ENCODE peak calls at places on chromosomes 6 and 20, in four cellular contexts. One of them, this sample, is unnamed.

GRCh38 chr6:56959094-56959493 is 4.2 kb downstream of the BEND6 start:
- DNase-seq in GM12878: no peak
- DNase-seq in K562: no peak
- DNase-seq in H1: no peak
- DNase-seq in this sample: peak

GRCh38 chr6:27604986-27605385 is 132.1 kb upstream of the ZNF184 start:
- DNase-seq in H1: no peak
- DNase-seq in K562: peak
- DNase-seq in GM12878: no peak
- DNase-seq in this sample: no peak

GRCh38 chr6:144181639-144182038 is 31.3 kb downstream of the STX11 start:
- DNase-seq in GM12878: no peak
- DNase-seq in H1: no peak
- DNase-seq in K562: no peak
- DNase-seq in this sample: no peak

GRCh38 chr6:138004423-138005287 is 102.6 kb downstream of the PERP start:
- DNase-seq in GM12878: peak
- DNase-seq in H1: no peak
- DNase-seq in K562: no peak
- DNase-seq in this sample: peak

GRCh38 chr6:112296122-112296521 is 41.8 kb upstream of the LAMA4 start:
- DNase-seq in K562: no peak
- DNase-seq in GM12878: no peak
- DNase-seq in H1: peak
- DNase-seq in this sample: peak

GRCh38 chr6:7727951-7728854 is 2.3 kb downstream of the BMP6 start:
- DNase-seq in GM12878: no peak
- DNase-seq in H1: peak
- DNase-seq in K562: no peak
- DNase-seq in this sample: no peak

GRCh38 chr6:31572041-31572911 is at the start of gene LTA:
- DNase-seq in K562: no peak
- DNase-seq in GM12878: no peak
- DNase-seq in H1: no peak
- DNase-seq in this sample: no peak

GRCh38 chr20:44085616-44086434 is 101.2 kb downstream of the JPH2 start:
- DNase-seq in K562: no peak
- DNase-seq in GM12878: no peak
- DNase-seq in H1: no peak
- DNase-seq in this sample: no peak

GRCh38 chr20:45012682-45013302 is 46.5 kb downstream of the STK4 start:
- DNase-seq in H1: no peak
- DNase-seq in K562: no peak
- DNase-seq in GM12878: no peak
- DNase-seq in this sample: peak

GRCh38 chr20:25052255-25053206 is 5.4 kb downstream of the ACSS1 start:
- DNase-seq in GM12878: no peak
- DNase-seq in H1: no peak
- DNase-seq in K562: no peak
- DNase-seq in this sample: no peak

GRCh38 chr20:33229843-33230242 is 6.0 kb upstream of the BPIFA1 start:
- DNase-seq in GM12878: no peak
- DNase-seq in K562: no peak
- DNase-seq in H1: no peak
- DNase-seq in this sample: no peak

GRCh38 chr20:51384854-51385253 is 157.7 kb downstream of the NFATC2 start:
- DNase-seq in K562: no peak
- DNase-seq in H1: no peak
- DNase-seq in GM12878: no peak
- DNase-seq in this sample: no peak

GRCh38 chr20:1881240-1881835 is 13.9 kb upstream of the SIRPA start:
- DNase-seq in H1: no peak
- DNase-seq in GM12878: no peak
- DNase-seq in K562: no peak
- DNase-seq in this sample: no peak

GRCh38 chr20:10619427-10619826 is 54.4 kb downstream of the JAG1 start:
- DNase-seq in K562: no peak
- DNase-seq in H1: no peak
- DNase-seq in GM12878: no peak
- DNase-seq in this sample: peak

GRCh38 chr6:21745543-21746337 is 152.2 kb downstream of the SOX4 start:
- DNase-seq in K562: no peak
- DNase-seq in H1: no peak
- DNase-seq in GM12878: no peak
- DNase-seq in this sample: no peak
- TF ChIP-seq CHD1 in K562: no peak
- TF ChIP-seq CHD1 in H1: no peak
- TF ChIP-seq CHD1 in GM12878: no peak
- TF ChIP-seq CHD1 in this sample: no peak

DNA sequence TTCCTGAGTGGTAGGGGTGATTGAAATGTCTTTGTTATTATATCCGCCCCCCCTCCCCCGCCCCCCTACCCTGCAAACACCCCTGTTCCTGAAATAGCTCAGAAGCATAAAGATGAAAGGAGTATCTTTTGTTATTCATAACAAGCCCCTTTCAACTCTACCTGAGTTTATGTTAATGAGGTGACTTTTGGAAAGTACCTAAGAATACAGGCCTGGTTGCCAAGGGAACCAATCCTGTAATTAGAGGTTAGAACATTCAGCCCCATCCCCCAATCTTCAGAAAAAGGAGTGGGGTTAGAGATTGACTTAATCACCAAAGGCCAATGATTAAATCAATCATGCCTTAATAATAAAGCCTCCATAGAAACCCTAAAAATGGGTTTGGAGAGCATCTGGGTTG is 979.2 kb upstream of the GJE1 start:
- DNase-seq in H1: no peak
- DNase-seq in GM12878: peak
- DNase-seq in K562: no peak
- DNase-seq in this sample: no peak
- TF ChIP-seq CHD1 in H1: no peak
- TF ChIP-seq CHD1 in GM12878: no peak
- TF ChIP-seq CHD1 in K562: no peak
- TF ChIP-seq CHD1 in this sample: no peak

GRCh38 chr20:61982240-61982950 is 83.3 kb downstream of the TAF4 start:
- DNase-seq in H1: no peak
- DNase-seq in GM12878: no peak
- DNase-seq in K562: no peak
- DNase-seq in this sample: no peak
- TF ChIP-seq CHD1 in H1: no peak
- TF ChIP-seq CHD1 in GM12878: no peak
- TF ChIP-seq CHD1 in K562: no peak
- TF ChIP-seq CHD1 in this sample: no peak

GRCh38 chr6:25774120-25774730 is 19.7 kb downstream of the SLC17A4 start:
- DNase-seq in H1: no peak
- DNase-seq in GM12878: no peak
- DNase-seq in K562: no peak
- DNase-seq in this sample: no peak

GRCh38 chr6:25768566-25768965 is 14.0 kb downstream of the SLC17A4 start:
- DNase-seq in GM12878: no peak
- DNase-seq in K562: no peak
- DNase-seq in H1: no peak
- DNase-seq in this sample: no peak

GRCh38 chr6:25769983-25770382 is 15.4 kb downstream of the SLC17A4 start:
- DNase-seq in GM12878: no peak
- DNase-seq in H1: no peak
- DNase-seq in K562: no peak
- DNase-seq in this sample: no peak
- TF ChIP-seq CHD1 in GM12878: no peak
- TF ChIP-seq CHD1 in H1: no peak
- TF ChIP-seq CHD1 in K562: no peak
- TF ChIP-seq CHD1 in this sample: no peak

DNA sequence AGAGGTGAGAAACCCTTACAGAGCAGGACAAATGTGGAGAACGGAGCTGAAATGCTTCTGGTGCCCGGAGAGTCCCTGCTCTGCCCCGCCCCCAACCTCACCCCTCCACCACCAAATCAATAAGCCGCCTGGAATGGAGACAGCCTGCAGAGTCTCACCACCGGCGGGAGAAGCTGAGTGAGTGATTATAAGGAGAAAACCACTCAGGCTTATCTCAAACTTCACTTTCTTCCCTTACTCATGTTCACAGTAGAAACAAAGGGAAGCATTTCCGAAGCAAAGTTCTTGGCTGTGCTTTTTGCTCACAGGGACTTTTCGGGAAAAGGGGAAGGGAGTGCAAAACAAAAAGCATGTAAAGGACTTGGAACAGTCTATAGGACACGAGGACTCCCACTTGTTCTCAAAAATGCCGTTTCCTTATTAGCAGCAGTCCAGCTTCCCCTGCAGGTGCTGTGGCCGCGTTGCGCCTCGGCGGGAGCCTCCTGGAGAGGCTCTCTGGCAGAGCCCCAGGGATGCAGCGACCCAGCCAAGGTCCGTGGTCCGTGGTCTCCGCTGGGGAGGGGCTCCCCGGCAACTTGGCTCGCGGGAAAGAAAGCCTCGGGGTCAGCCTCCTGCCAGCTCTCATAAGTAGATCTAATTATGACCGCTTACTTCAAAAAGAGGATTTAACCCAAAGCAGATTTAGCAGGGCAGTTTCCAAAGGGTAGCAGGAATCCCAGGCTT is 64.8 kb upstream of the TMEM30A start:
- DNase-seq in K562: peak
- DNase-seq in H1: peak
- DNase-seq in GM12878: no peak
- DNase-seq in this sample: peak
- TF ChIP-seq CHD1 in K562: no peak
- TF ChIP-seq CHD1 in H1: no peak
- TF ChIP-seq CHD1 in GM12878: no peak
- TF ChIP-seq CHD1 in this sample: no peak

GRCh38 chr6:37960139-37960935 is 140.8 kb downstream of the ZFAND3 start:
- DNase-seq in GM12878: peak
- DNase-seq in K562: no peak
- DNase-seq in H1: no peak
- DNase-seq in this sample: no peak

GRCh38 chr6:37952027-37952426 is 132.5 kb downstream of the ZFAND3 start:
- DNase-seq in GM12878: peak
- DNase-seq in K562: no peak
- DNase-seq in H1: no peak
- DNase-seq in this sample: no peak

GRCh38 chr6:37956711-37957110 is 137.2 kb downstream of the ZFAND3 start:
- DNase-seq in K562: no peak
- DNase-seq in H1: no peak
- DNase-seq in GM12878: no peak
- DNase-seq in this sample: no peak

GRCh38 chr6:37954791-37955190 is 135.3 kb downstream of the ZFAND3 start:
- DNase-seq in H1: no peak
- DNase-seq in K562: no peak
- DNase-seq in GM12878: no peak
- DNase-seq in this sample: no peak
- TF ChIP-seq CHD1 in H1: no peak
- TF ChIP-seq CHD1 in K562: no peak
- TF ChIP-seq CHD1 in GM12878: no peak
- TF ChIP-seq CHD1 in this sample: no peak

DNA sequence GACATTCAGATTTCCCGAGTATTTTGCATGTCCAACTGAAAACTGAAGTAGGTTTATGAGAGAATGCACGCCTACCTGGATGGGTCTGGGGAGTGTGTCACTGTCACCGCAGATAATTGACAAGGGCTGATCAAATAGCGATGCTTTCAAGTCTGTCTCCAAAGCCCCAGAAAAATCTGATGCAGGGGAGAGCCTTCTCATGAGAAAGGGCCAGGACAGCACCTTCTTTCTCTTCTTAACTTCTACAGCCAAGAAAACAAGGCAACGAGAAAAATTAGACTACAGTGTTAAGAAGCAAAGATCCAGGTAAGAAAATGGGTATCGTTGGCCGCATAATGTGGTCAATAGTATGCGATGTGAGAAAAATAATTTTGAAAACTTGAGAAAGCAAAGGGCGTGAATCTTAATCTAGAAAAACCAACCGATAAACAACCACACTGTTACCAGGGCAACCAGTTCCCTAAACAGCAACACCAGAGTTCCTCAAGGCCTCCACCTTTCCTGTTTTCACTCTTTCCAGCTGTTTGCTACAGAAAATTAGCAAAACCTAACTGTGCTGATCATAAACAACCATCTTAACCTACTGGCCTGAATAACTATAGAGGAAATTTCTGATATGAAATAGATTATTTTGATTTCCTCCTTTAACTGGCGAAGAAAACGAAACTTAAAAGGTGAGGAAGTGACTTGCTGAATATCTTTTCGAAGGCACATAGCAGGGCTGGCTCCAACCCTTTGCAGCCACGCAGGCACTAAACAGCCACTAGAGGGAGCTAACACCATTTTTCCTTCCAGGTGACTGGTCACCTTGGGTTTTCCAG is 2.6 kb downstream of the TAGAP start:
- DNase-seq in H1: peak
- DNase-seq in K562: peak
- DNase-seq in GM12878: peak
- DNase-seq in this sample: peak
- TF ChIP-seq CHD1 in H1: no peak
- TF ChIP-seq CHD1 in K562: no peak
- TF ChIP-seq CHD1 in GM12878: no peak
- TF ChIP-seq CHD1 in this sample: no peak

GRCh38 chr6:33278392-33278741 is 1.4 kb downstream of the B3GALT4 start:
- DNase-seq in GM12878: no peak
- DNase-seq in H1: no peak
- DNase-seq in K562: no peak
- DNase-seq in this sample: no peak

GRCh38 chr6:33280539-33280938 is 3.6 kb downstream of the B3GALT4 start:
- DNase-seq in H1: no peak
- DNase-seq in GM12878: no peak
- DNase-seq in K562: no peak
- DNase-seq in this sample: no peak

GRCh38 chr6:33278810-33279209 is 1.9 kb downstream of the B3GALT4 start:
- DNase-seq in GM12878: no peak
- DNase-seq in K562: no peak
- DNase-seq in H1: no peak
- DNase-seq in this sample: no peak

GRCh38 chr6:33279257-33279695 is 2.4 kb downstream of the B3GALT4 start:
- DNase-seq in H1: no peak
- DNase-seq in K562: no peak
- DNase-seq in GM12878: no peak
- DNase-seq in this sample: no peak

GRCh38 chr6:33279971-33280511 is 3.1 kb downstream of the B3GALT4 start:
- DNase-seq in H1: no peak
- DNase-seq in K562: peak
- DNase-seq in GM12878: no peak
- DNase-seq in this sample: peak
- TF ChIP-seq CHD1 in H1: no peak
- TF ChIP-seq CHD1 in K562: no peak
- TF ChIP-seq CHD1 in GM12878: no peak
- TF ChIP-seq CHD1 in this sample: no peak

This sample was measured in IMR-90.